ENCODE peak calls at places on chromosomes 13 and 19, in six cellular contexts. J is frontal cortex; F is amygdala; Z is stimulated activated CD4-positive, alpha-beta T cell treated with anti-CD3 and anti-CD28 coated beads, Interleukin-1b, Interleukin-23, amount 100 ng/mL, for 1 hour; I is glutamatergic neuron; A is anterior cingulate cortex. L is an unnamed sample.

GRCh38 chr19:46746281-46746965 is at the start of gene STRN4:
- DNase-seq in J (peak; percentile 93), A (no peak), I (peak; percentile 60), Z (no peak), F (peak; percentile 45), L (no peak)

GRCh38 chr19:56701895-56702294 is 30.3 kb upstream of the ZNF835 start:
- DNase-seq in A (no peak), J (no peak), I (no peak), Z (no peak), F (no peak), L (no peak)

GRCh38 chr19:16628984-16629691 is 1.1 kb upstream of the MED26 start:
- DNase-seq in A (no peak), Z (no peak), J (no peak), I (no peak), F (no peak), L (peak; percentile 48)

GRCh38 chr13:50401721-50402510 is 386.7 kb downstream of the KCNRG start:
- DNase-seq in F (no peak), I (no peak), A (no peak), J (no peak), Z (no peak), L (no peak)

GRCh38 chr13:49627831-49628652 is at the start of gene ARL11:
- DNase-seq in J (no peak), A (no peak), F (peak; percentile 16), I (peak; percentile 62), Z (no peak), L (no peak)

GRCh38 chr19:19096641-19097627 is 33.1 kb downstream of the SLC25A42 start:
- DNase-seq in J (no peak), F (no peak), I (no peak), A (no peak), Z (no peak), L (no peak)

GRCh38 chr13:91406619-91407018 is 8.2 kb downstream of the GPC5 start:
- DNase-seq in Z (no peak), J (no peak), A (no peak), I (no peak), F (no peak), L (peak; percentile 14)

GRCh38 chr19:50772408-50773311 is 2.4 kb downstream of the GPR32 start:
- DNase-seq in F (no peak), A (no peak), I (no peak), Z (no peak), J (no peak), L (no peak)

GRCh38 chr19:5693195-5694166 is 3.4 kb downstream of the RPL36 start:
- DNase-seq in I (no peak), J (no peak), F (no peak), A (no peak), Z (no peak), L (no peak)

GRCh38 chr13:102763745-102764144 is 9.8 kb downstream of the TEX30 start:
- DNase-seq in A (no peak), J (no peak), F (no peak), I (no peak), Z (no peak), L (no peak)

GRCh38 chr13:110811008-110811720 is 97.7 kb downstream of the ING1 start:
- DNase-seq in F (no peak), J (no peak), A (no peak), Z (no peak), I (no peak), L (no peak)

GRCh38 chr13:64164435-64164834 is 2748.8 kb upstream of the PCDH20 start:
- DNase-seq in J (no peak), F (no peak), Z (no peak), I (no peak), A (no peak), L (no peak)

GRCh38 chr13:86185636-86186035 is 386.4 kb upstream of the SLITRK6 start:
- DNase-seq in F (no peak), Z (no peak), A (no peak), J (no peak), I (no peak), L (no peak)

GRCh38 chr19:38974599-38975213 is 836 bp downstream of the FBXO17 start:
- DNase-seq in Z (no peak), J (no peak), I (no peak), F (no peak), A (no peak), L (no peak)

GRCh38 chr19:7159105-7159933 is 89.8 kb downstream of the ZNF557 start:
- DNase-seq in J (no peak), F (no peak), A (no peak), Z (no peak), I (no peak), L (peak; percentile 37)

GRCh38 chr19:16190736-16191135 is 5.5 kb downstream of the FAM32A start:
- DNase-seq in A (no peak), J (no peak), F (no peak), I (no peak), Z (no peak), L (no peak)

GRCh38 chr19:4016903-4017638 is 9.5 kb downstream of the PIAS4 start:
- DNase-seq in Z (no peak), F (no peak), A (no peak), J (no peak), I (no peak), L (no peak)

GRCh38 chr19:3979289-3979673 is 6.0 kb downstream of the EEF2 start:
- DNase-seq in A (no peak), I (no peak), J (no peak), Z (no peak), F (no peak), L (no peak)

GRCh38 chr13:78372581-78372980 is 230.8 kb downstream of the POU4F1 start:
- DNase-seq in A (no peak), J (no peak), Z (no peak), F (no peak), I (no peak), L (no peak)

GRCh38 chr13:99459101-99459500 is 42.2 kb upstream of the TM9SF2 start:
- DNase-seq in A (no peak), J (no peak), Z (no peak), I (no peak), F (no peak), L (no peak)